ENCODE peak calls at places on chromosomes 1 and 21, in six cellular contexts. U is breast epithelium, L is HAP-1, F is skeletal muscle cell, Y is kidney, T is iris pigment epithelial cell. Z is an unnamed sample.

GRCh38 chr21:29376556-29376955 is 77.8 kb downstream of the BACH1 start:
- DNase-seq in U (no peak), L (peak), F (no peak), Y (no peak), T (peak), Z (no peak)

GRCh38 chr1:184116287-184116686 is 64.8 kb downstream of the TSEN15 start:
- DNase-seq in U (no peak), L (no peak), F (peak), Y (no peak), T (no peak), Z (no peak)

GRCh38 chr1:25563330-25564215 is 20.2 kb downstream of the LDLRAP1 start:
- DNase-seq in U (no peak), L (no peak), F (no peak), Y (peak), T (no peak), Z (no peak)

GRCh38 chr1:32892368-32893197 is 6.3 kb downstream of the HPCA start:
- DNase-seq in U (no peak), L (peak), F (no peak), Y (peak), T (peak), Z (no peak)

GRCh38 chr1:13576926-13577325 is 6.7 kb upstream of the PDPN start:
- DNase-seq in U (no peak), L (no peak), F (no peak), Y (no peak), T (no peak), Z (no peak)

GRCh38 chr1:239952348-239953307 is 139.1 kb upstream of the FMN2 start:
- DNase-seq in U (no peak), L (no peak), F (no peak), Y (peak), T (peak), Z (no peak)

GRCh38 chr1:220410681-220411080 is 117.3 kb upstream of the MARK1 start:
- DNase-seq in U (no peak), L (no peak), F (peak), Y (no peak), T (peak), Z (no peak)

GRCh38 chr1:65512383-65512782 is 91.9 kb downstream of the LEPR start:
- DNase-seq in U (no peak), L (no peak), F (no peak), Y (no peak), T (no peak), Z (no peak)

GRCh38 chr1:174469687-174470086 is 21.9 kb downstream of the GPR52 start:
- DNase-seq in U (no peak), L (no peak), F (no peak), Y (no peak), T (no peak), Z (no peak)

GRCh38 chr1:4121834-4122512 is 221.9 kb upstream of the C1orf174 start:
- DNase-seq in U (peak), L (no peak), F (no peak), Y (no peak), T (no peak), Z (no peak)

GRCh38 chr1:39255212-39255611 is 50.7 kb downstream of the MACF1 start:
- DNase-seq in U (no peak), L (no peak), F (no peak), Y (no peak), T (peak), Z (no peak)

GRCh38 chr1:16218014-16218673 is 5.7 kb upstream of the ARHGEF19 start:
- DNase-seq in U (no peak), L (no peak), F (no peak), Y (no peak), T (no peak), Z (no peak)

GRCh38 chr1:99445486-99445885 is 181.2 kb downstream of the PLPPR4 start:
- DNase-seq in U (no peak), L (no peak), F (no peak), Y (no peak), T (peak), Z (no peak)

GRCh38 chr1:116382321-116382720 is 9.3 kb downstream of the ATP1A1 start:
- DNase-seq in U (no peak), L (no peak), F (no peak), Y (no peak), T (peak), Z (no peak)

GRCh38 chr1:9863371-9863770 is 39.6 kb upstream of the CLSTN1 start:
- DNase-seq in U (no peak), L (no peak), F (no peak), Y (no peak), T (no peak), Z (no peak)

GRCh38 chr1:115337633-115338456 is at the start of gene NGF:
- DNase-seq in U (no peak), L (no peak), F (no peak), Y (peak), T (peak), Z (no peak)

GRCh38 chr1:234933475-234933874 is 195.2 kb downstream of the TOMM20 start:
- DNase-seq in U (no peak), L (no peak), F (peak), Y (no peak), T (peak), Z (no peak)

GRCh38 chr1:8083739-8084484 is 57.8 kb upstream of the ERRFI1 start:
- DNase-seq in U (no peak), L (no peak), F (peak), Y (no peak), T (peak), Z (no peak)

GRCh38 chr1:53559854-53560571 is 100.8 kb downstream of the DMRTB1 start:
- DNase-seq in U (no peak), L (no peak), F (no peak), Y (peak), T (no peak), Z (no peak)

GRCh38 chr1:248793592-248793991 is 32.1 kb downstream of the SH3BP5L start:
- DNase-seq in U (no peak), L (no peak), F (no peak), Y (no peak), T (no peak), Z (no peak)

GRCh38 chr1:201307760-201308499 is 24.6 kb downstream of the PKP1 start:
- DNase-seq in U (peak), L (no peak), F (no peak), Y (no peak), T (no peak), Z (no peak)

GRCh38 chr1:5770981-5771765 is 221.1 kb downstream of the NPHP4 start:
- DNase-seq in U (no peak), L (no peak), F (no peak), Y (no peak), T (peak), Z (no peak)

GRCh38 chr1:68623700-68624099 is 126.8 kb upstream of the DEPDC1 start:
- DNase-seq in U (no peak), L (no peak), F (no peak), Y (no peak), T (no peak), Z (no peak)

GRCh38 chr1:70536708-70537398 is 125.8 kb downstream of the CTH start:
- DNase-seq in U (no peak), L (no peak), F (no peak), Y (no peak), T (no peak), Z (no peak)

GRCh38 chr1:184843732-184844495 is 89.3 kb upstream of the EDEM3 start:
- DNase-seq in U (no peak), L (no peak), F (no peak), Y (no peak), T (no peak), Z (no peak)

GRCh38 chr1:245310605-245311531 is 156.1 kb downstream of the KIF26B start:
- DNase-seq in U (no peak), L (no peak), F (peak), Y (no peak), T (no peak), Z (no peak)

GRCh38 chr21:17527711-17528110 is 14.9 kb downstream of the CXADR start:
- DNase-seq in U (no peak), L (no peak), F (no peak), Y (no peak), T (peak), Z (no peak)

GRCh38 chr1:2314803-2315710 is 76.3 kb downstream of the MORN1 start:
- DNase-seq in U (no peak), L (peak), F (no peak), Y (peak), T (no peak), Z (no peak)

GRCh38 chr1:26626994-26627393 is 68.8 kb upstream of the ARID1A start:
- DNase-seq in U (no peak), L (no peak), F (no peak), Y (no peak), T (peak), Z (no peak)

GRCh38 chr1:55868026-55868425 is 652.9 kb upstream of the USP24 start:
- DNase-seq in U (no peak), L (no peak), F (no peak), Y (no peak), T (peak), Z (no peak)

GRCh38 chr1:66271904-66272254 is 262.1 kb upstream of the SGIP1 start:
- DNase-seq in U (no peak), L (no peak), F (no peak), Y (peak), T (peak), Z (no peak)

GRCh38 chr1:109814993-109815786 is 51.5 kb upstream of the EPS8L3 start:
- DNase-seq in U (no peak), L (no peak), F (no peak), Y (no peak), T (no peak), Z (no peak)